ENCODE peak calls at places on chromosomes 4 and X, in six cellular contexts. F is endodermal cell, S is left ventricle myocardium inferior, Y is neural crest cell, G is cortex of kidney, L is A172. Z is an unnamed sample.

GRCh38 chr4:90127223-90127705 is at the start of gene CCSER1:
- DNase-seq in F (peak), S (peak), Y (peak), G (peak), L (no peak), Z (peak)

GRCh38 chr4:52658671-52659015 is 458 bp downstream of the USP46 start:
- DNase-seq in F (peak), S (no peak), Y (no peak), G (no peak), L (no peak), Z (no peak)

GRCh38 chr4:122689972-122690371 is 42.5 kb upstream of the BBS12 start:
- DNase-seq in F (no peak), S (no peak), Y (no peak), G (no peak), L (no peak), Z (no peak)

GRCh38 chr4:32824321-32824720 is 2104.2 kb downstream of the PCDH7 start:
- DNase-seq in F (no peak), S (no peak), Y (no peak), G (no peak), L (peak), Z (no peak)

GRCh38 chr4:15755321-15755750 is 22.8 kb upstream of the CD38 start:
- DNase-seq in F (no peak), S (no peak), Y (no peak), G (no peak), L (peak), Z (no peak)

GRCh38 chrX:68365356-68365755 is 67.9 kb downstream of the OPHN1 start:
- DNase-seq in F (no peak), S (no peak), Y (no peak), G (no peak), L (no peak), Z (no peak)

GRCh38 chr4:81470456-81471327 is 1.0 kb downstream of the RASGEF1B start:
- DNase-seq in F (peak), S (peak), Y (no peak), G (peak), L (no peak), Z (peak)

GRCh38 chr4:178205826-178206225 is 763.6 kb upstream of the AGA start:
- DNase-seq in F (no peak), S (no peak), Y (no peak), G (no peak), L (peak), Z (no peak)

GRCh38 chr4:119550857-119551532 is 77.6 kb downstream of the PDE5A start:
- DNase-seq in F (peak), S (no peak), Y (peak), G (no peak), L (no peak), Z (peak)

GRCh38 chr4:86416081-86416480 is 56.2 kb upstream of the MAPK10 start:
- DNase-seq in F (no peak), S (no peak), Y (no peak), G (no peak), L (no peak), Z (no peak)

GRCh38 chrX:46873746-46874145 is 36.9 kb downstream of the RP2 start:
- DNase-seq in F (no peak), S (no peak), Y (no peak), G (no peak), L (no peak), Z (no peak)

GRCh38 chrX:41352329-41352801 is 18.4 kb downstream of the DDX3X start:
- DNase-seq in F (peak), S (no peak), Y (no peak), G (no peak), L (no peak), Z (no peak)

GRCh38 chrX:132948648-132949260 is 9.7 kb downstream of the HS6ST2 start:
- DNase-seq in F (peak), S (no peak), Y (peak), G (no peak), L (no peak), Z (peak)

GRCh38 chr4:158873795-158874359 is 105.1 kb downstream of the FNIP2 start:
- DNase-seq in F (no peak), S (no peak), Y (no peak), G (no peak), L (peak), Z (no peak)

GRCh38 chrX:48487362-48487785 is 11.4 kb downstream of the FTSJ1 start:
- DNase-seq in F (no peak), S (no peak), Y (no peak), G (no peak), L (peak), Z (no peak)

GRCh38 chr4:145099653-145100052 is 1.5 kb downstream of the ABCE1 start:
- DNase-seq in F (no peak), S (no peak), Y (no peak), G (no peak), L (peak), Z (no peak)

GRCh38 chr4:124085561-124086180 is 626.9 kb downstream of the ANKRD50 start:
- DNase-seq in F (no peak), S (no peak), Y (no peak), G (no peak), L (peak), Z (no peak)

GRCh38 chr4:190020790-190021717 is 6.0 kb downstream of the FRG2 start:
- DNase-seq in F (peak), S (no peak), Y (no peak), G (no peak), L (no peak), Z (peak)

GRCh38 chr4:10085828-10086505 is 30.6 kb downstream of the WDR1 start:
- DNase-seq in F (no peak), S (no peak), Y (no peak), G (no peak), L (no peak), Z (no peak)

GRCh38 chr4:124157781-124158180 is 554.8 kb downstream of the ANKRD50 start:
- DNase-seq in F (no peak), S (no peak), Y (no peak), G (no peak), L (no peak), Z (no peak)

GRCh38 chrX:78104447-78105176 is 564 bp downstream of the PGK1 start:
- DNase-seq in F (peak), S (peak), Y (no peak), G (no peak), L (peak), Z (peak)

GRCh38 chr4:158292156-158292555 is 81.9 kb downstream of the TMEM144 start:
- DNase-seq in F (no peak), S (no peak), Y (no peak), G (no peak), L (no peak), Z (no peak)

GRCh38 chrX:114152130-114152529 is 431.8 kb upstream of the HTR2C start:
- DNase-seq in F (no peak), S (no peak), Y (no peak), G (no peak), L (peak), Z (no peak)

GRCh38 chrX:7164174-7164573 is 16.2 kb upstream of the PUDP start:
- DNase-seq in F (no peak), S (no peak), Y (no peak), G (no peak), L (no peak), Z (no peak)

GRCh38 chr4:38237139-38237538 is 276.9 kb downstream of the PTTG2 start:
- DNase-seq in F (no peak), S (no peak), Y (no peak), G (no peak), L (peak), Z (no peak)

GRCh38 chrX:13750204-13750603 is 15.7 kb downstream of the OFD1 start:
- DNase-seq in F (no peak), S (no peak), Y (no peak), G (no peak), L (peak), Z (peak)

GRCh38 chrX:151814767-151815166 is 80.2 kb downstream of the CNGA2 start:
- DNase-seq in F (no peak), S (no peak), Y (no peak), G (no peak), L (no peak), Z (no peak)

GRCh38 chr4:29309050-29309449 is 1411.1 kb upstream of the PCDH7 start:
- DNase-seq in F (no peak), S (no peak), Y (no peak), G (no peak), L (peak), Z (no peak)

GRCh38 chr4:34362654-34363053 is 1881.7 kb downstream of the ARAP2 start:
- DNase-seq in F (no peak), S (no peak), Y (no peak), G (no peak), L (no peak), Z (no peak)

GRCh38 chrX:112636951-112637541 is 42.7 kb downstream of the LHFPL1 start:
- DNase-seq in F (no peak), S (no peak), Y (no peak), G (no peak), L (peak), Z (no peak)

GRCh38 chrX:18210470-18210869 is 10.2 kb downstream of the BEND2 start:
- DNase-seq in F (no peak), S (no peak), Y (no peak), G (no peak), L (no peak), Z (no peak)

GRCh38 chrX:119482497-119483480 is 14.5 kb downstream of the SLC25A5 start:
- DNase-seq in F (peak), S (peak), Y (peak), G (peak), L (peak), Z (peak)

GRCh38 chrX:102138064-102138463 is 4.2 kb downstream of the TCEAL6 start:
- DNase-seq in F (peak), S (no peak), Y (no peak), G (no peak), L (no peak), Z (no peak)

GRCh38 chr4:174284181-174284886 is 623 bp downstream of the CEP44 start:
- DNase-seq in F (no peak), S (no peak), Y (no peak), G (no peak), L (peak), Z (peak)

GRCh38 chrX:53479295-53479694 is 45.1 kb upstream of the HSD17B10 start:
- DNase-seq in F (peak), S (no peak), Y (no peak), G (no peak), L (peak), Z (peak)

GRCh38 chr4:113732-114131 is 10.6 kb upstream of the ZNF718 start:
- DNase-seq in F (no peak), S (no peak), Y (no peak), G (no peak), L (no peak), Z (no peak)